ENCODE peak calls at places on chromosomes 3 and 15, in five cellular contexts. H is Peyer's patch, D is GM12891, C is stomach, O is suprapubic skin. Y is an unnamed sample.

GRCh38 chr3:142902356-142902755 is 13.5 kb upstream of the PCOLCE2 start:
- DNase-seq in H (no peak), D (no peak), C (no peak), O (no peak), Y (no peak)

GRCh38 chr3:17151598-17152373 is 267.0 kb downstream of the PLCL2 start:
- DNase-seq in H (peak), D (peak), C (peak), O (no peak), Y (peak)

GRCh38 chr3:197942956-197943556 is 6.9 kb upstream of the RPL35A start:
- DNase-seq in H (no peak), D (peak), C (no peak), O (no peak), Y (peak)

GRCh38 chr3:46939578-46940405 is 36.8 kb downstream of the CCDC12 start:
- DNase-seq in H (no peak), D (no peak), C (no peak), O (peak), Y (no peak)

GRCh38 chr3:43198791-43199644 is 87.3 kb upstream of the SNRK start:
- DNase-seq in H (no peak), D (no peak), C (no peak), O (no peak), Y (no peak)

GRCh38 chr3:51622868-51623267 is 48.2 kb upstream of the TEX264 start:
- DNase-seq in H (no peak), D (no peak), C (peak), O (no peak), Y (no peak)

GRCh38 chr3:51337666-51338065 is 47.4 kb upstream of the MANF start:
- DNase-seq in H (no peak), D (no peak), C (no peak), O (no peak), Y (no peak)

GRCh38 chr3:117404153-117404552 is 694.6 kb downstream of the TUSC7 start:
- DNase-seq in H (no peak), D (no peak), C (no peak), O (no peak), Y (no peak)

GRCh38 chr15:93515256-93516044 is 426.4 kb upstream of the RGMA start:
- DNase-seq in H (no peak), D (no peak), C (no peak), O (no peak), Y (no peak)

GRCh38 chr3:176566757-176567156 is 630.5 kb downstream of the TBL1XR1 start:
- DNase-seq in H (no peak), D (no peak), C (no peak), O (no peak), Y (no peak)

GRCh38 chr3:54951405-54951804 is 23.5 kb upstream of the LRTM1 start:
- DNase-seq in H (peak), D (no peak), C (peak), O (peak), Y (no peak)

GRCh38 chr3:46442591-46443530 is 21.8 kb downstream of the LTF start:
- DNase-seq in H (peak), D (no peak), C (peak), O (no peak), Y (no peak)

GRCh38 chr3:30693470-30694120 is 87.2 kb downstream of the TGFBR2 start:
- DNase-seq in H (peak), D (peak), C (no peak), O (no peak), Y (peak)

GRCh38 chr3:30694668-30695067 is 88.3 kb downstream of the TGFBR2 start:
- DNase-seq in H (no peak), D (no peak), C (no peak), O (no peak), Y (no peak)

GRCh38 chr3:30692498-30693130 is 86.2 kb downstream of the TGFBR2 start:
- DNase-seq in H (no peak), D (no peak), C (no peak), O (no peak), Y (no peak)

GRCh38 chr3:30695302-30696061 is 89.1 kb downstream of the TGFBR2 start:
- DNase-seq in H (no peak), D (no peak), C (no peak), O (no peak), Y (no peak)

GRCh38 chr3:30694148-30694547 is 87.7 kb downstream of the TGFBR2 start:
- DNase-seq in H (no peak), D (no peak), C (no peak), O (no peak), Y (no peak)
- TF ChIP-seq POLR2A in H (no peak), D (no peak), C (no peak), O (no peak), Y (no peak)

DNA sequence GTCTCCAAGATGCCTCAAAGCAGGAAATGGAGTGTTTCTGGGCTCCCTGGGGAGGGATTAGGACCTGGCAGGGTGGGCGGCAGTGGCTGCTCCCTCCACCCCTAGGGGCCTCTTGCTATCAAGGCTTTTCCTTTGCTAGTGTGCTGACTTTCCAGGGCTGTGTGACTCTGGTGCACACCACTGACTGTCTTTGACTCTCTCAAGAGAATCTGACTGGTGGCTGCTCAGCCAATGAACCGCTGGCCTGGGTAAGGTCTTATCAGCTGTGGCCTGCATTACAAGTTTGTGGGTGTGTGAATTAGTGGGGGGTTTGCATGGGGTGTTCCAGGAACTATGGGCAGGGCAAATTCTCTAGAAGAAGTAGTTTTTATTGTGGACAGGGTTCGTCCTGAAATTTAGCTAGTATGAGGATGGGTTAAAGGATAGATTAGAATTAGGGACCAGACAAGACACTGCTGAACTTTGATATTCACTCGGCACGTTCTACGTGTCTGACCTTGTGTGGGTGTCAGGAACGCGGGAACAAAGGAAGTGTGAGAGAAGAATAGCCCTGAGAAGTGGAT is 29.5 kb downstream of the SIAH2 start:
- DNase-seq in H (no peak), D (no peak), C (no peak), O (no peak), Y (peak)
- TF ChIP-seq POLR2A in H (no peak), D (no peak), C (no peak), O (no peak), Y (peak)

DNA sequence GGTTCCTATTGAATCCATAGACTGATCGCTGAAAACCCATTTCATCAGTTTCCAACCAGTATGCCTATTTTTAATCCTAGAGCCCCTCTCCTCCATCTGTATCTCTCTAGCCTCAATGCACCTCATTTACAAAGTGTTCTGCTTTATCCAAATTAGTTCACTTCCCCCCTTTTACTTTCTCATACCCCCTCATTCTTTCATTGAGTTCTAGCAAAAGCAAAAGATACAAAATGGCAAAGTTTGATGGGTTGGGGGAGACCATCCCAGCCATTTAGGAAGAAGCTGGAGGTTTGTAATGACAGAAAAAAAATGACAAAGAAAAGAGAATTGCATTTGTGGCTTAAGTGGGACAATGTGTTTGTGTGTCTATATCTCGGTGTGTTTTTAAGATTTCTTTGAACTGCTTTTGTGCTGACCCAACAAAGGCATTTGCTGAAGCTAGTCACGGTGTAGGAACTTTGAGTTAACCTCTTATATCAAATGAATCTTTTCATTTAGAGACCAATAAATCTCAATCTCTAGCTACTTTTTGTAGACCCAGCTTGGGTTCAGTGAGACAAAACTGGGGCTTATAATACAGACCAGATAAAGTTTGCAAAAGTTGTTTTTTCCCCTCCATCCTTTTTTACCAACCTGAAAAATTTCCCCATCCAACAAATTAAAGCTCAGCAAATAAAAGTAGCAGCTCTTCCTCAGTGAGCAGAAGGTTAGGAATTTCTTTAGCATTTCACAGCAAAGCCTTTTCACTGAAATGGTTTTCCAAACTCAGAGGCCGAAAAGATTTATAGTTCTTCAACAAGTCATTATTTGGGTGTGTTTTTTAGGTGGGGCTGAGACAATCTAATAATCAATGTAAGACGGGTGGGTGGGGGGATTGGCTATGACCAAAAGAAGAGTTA is 18.8 kb downstream of the NR2F2 start:
- DNase-seq in H (no peak), D (no peak), C (no peak), O (no peak), Y (no peak)
- TF ChIP-seq POLR2A in H (no peak), D (no peak), C (no peak), O (no peak), Y (no peak)

GRCh38 chr3:10303105-10303504 is 10.4 kb upstream of the GHRL start:
- DNase-seq in H (no peak), D (no peak), C (no peak), O (no peak), Y (no peak)
- TF ChIP-seq POLR2A in H (no peak), D (no peak), C (no peak), O (no peak), Y (no peak)

GRCh38 chr3:127166501-127167065 is 26.3 kb upstream of the PRR23E start:
- DNase-seq in H (peak), D (no peak), C (no peak), O (no peak), Y (no peak)

GRCh38 chr3:127164615-127165014 is 28.3 kb upstream of the PRR23E start:
- DNase-seq in H (peak), D (no peak), C (no peak), O (no peak), Y (no peak)

GRCh38 chr3:127162947-127163645 is 29.8 kb upstream of the PRR23E start:
- DNase-seq in H (peak), D (no peak), C (no peak), O (peak), Y (no peak)

GRCh38 chr3:127167315-127168043 is 25.5 kb upstream of the PRR23E start:
- DNase-seq in H (peak), D (no peak), C (no peak), O (peak), Y (no peak)

GRCh38 chr3:127165036-127165435 is 27.9 kb upstream of the PRR23E start:
- DNase-seq in H (peak), D (no peak), C (no peak), O (no peak), Y (no peak)
- TF ChIP-seq POLR2A in H (no peak), D (no peak), C (no peak), O (no peak), Y (no peak)